ENCODE peak calls at places on chromosomes 16 and 17, in four cellular contexts. N is CD8-positive, alpha-beta memory T cell; I is uterus; M is effector memory CD4-positive, alpha-beta T cell. V is an unnamed sample. For H3K9me3, the result is how much of the 10 kb centered on the place peaks cover.

GRCh38 chr16:21158208-21159110 is at the start of gene LDAF1:
- DNase-seq in N (peak), I (peak), M (peak), V (peak)

GRCh38 chr16:77582956-77583355 is 139.4 kb upstream of the NUDT7 start:
- DNase-seq in M (no peak), N (no peak), I (no peak), V (no peak)

GRCh38 chr17:82297804-82298537 is 19.4 kb downstream of the CD7 start:
- DNase-seq in N (peak), I (peak), M (peak), V (peak)

GRCh38 chr17:42548070-42548837 is 4.5 kb upstream of the HSD17B1 start:
- DNase-seq in M (peak), N (peak), I (no peak), V (no peak)

GRCh38 chr16:49454426-49455180 is 81.0 kb downstream of the C16orf78 start:
- DNase-seq in M (no peak), I (no peak), N (no peak), V (no peak)

GRCh38 chr17:74337834-74338500 is 11.9 kb downstream of the KIF19 start:
- DNase-seq in I (no peak), M (no peak), N (no peak), V (no peak)

GRCh38 chr16:70789231-70789926 is 11.6 kb downstream of the VAC14 start:
- DNase-seq in M (no peak), N (no peak), I (peak), V (peak)

GRCh38 chr16:58882292-58882691 is 148.2 kb upstream of the GOT2 start:
- DNase-seq in I (no peak), M (no peak), N (no peak), V (no peak)

GRCh38 chr17:77127735-77128361 is 12.9 kb upstream of the SEC14L1 start:
- DNase-seq in N (peak), M (peak), I (no peak), V (peak)

GRCh38 chr17:65742433-65743312 is 181.2 kb upstream of the AXIN2 start:
- DNase-seq in M (no peak), N (no peak), I (no peak), V (no peak)

GRCh38 chr17:60744355-60744958 is 66.8 kb downstream of the BCAS3 start:
- DNase-seq in N (no peak), M (no peak), I (no peak), V (no peak)

GRCh38 chr17:8803531-8804416 is 4.6 kb upstream of the MFSD6L start:
- DNase-seq in I (no peak), N (no peak), M (no peak), V (no peak)

GRCh38 chr17:31147507-31148202 is 52.9 kb downstream of the NF1 start:
- DNase-seq in N (no peak), M (no peak), I (no peak), V (no peak)

GRCh38 chr17:34384822-34385605 is 22.0 kb upstream of the CCL1 start:
- DNase-seq in M (no peak), N (no peak), I (no peak), V (no peak)

GRCh38 chr17:15351925-15352324 is 10.5 kb upstream of the TEKT3 start:
- DNase-seq in I (peak), M (no peak), N (no peak), V (no peak)

GRCh38 chr17:14301761-14302401 is 1.0 kb downstream of the HS3ST3B1 start:
- DNase-seq in I (peak), M (peak), N (peak), V (no peak)

GRCh38 chr17:81703747-81704654 is 834 bp downstream of the MRPL12 start:
- DNase-seq in N (peak), I (no peak), M (no peak), V (no peak)

GRCh38 chr17:19677736-19678379 is 29.3 kb downstream of the ALDH3A2 start:
- DNase-seq in I (no peak), N (no peak), M (no peak), V (no peak)

GRCh38 chr16:83219285-83219684 is 588.5 kb upstream of the HSBP1 start:
- DNase-seq in N (no peak), M (no peak), I (no peak), V (no peak)

GRCh38 chr17:27413295-27413694 is 43.0 kb upstream of the KSR1 start:
- DNase-seq in I (no peak), N (no peak), M (no peak), V (no peak)

GRCh38 chr16:83826146-83826913 is 18.6 kb downstream of the HSBP1 start:
- DNase-seq in M (peak), I (peak), N (peak), V (peak)

GRCh38 chr17:74851612-74852236 is 8.0 kb downstream of the GRIN2C start:
- DNase-seq in N (no peak), I (no peak), M (no peak), V (no peak)

GRCh38 chr17:79607941-79608728 is 2.7 kb downstream of the RBFOX3 start:
- DNase-seq in M (no peak), I (peak), N (no peak), V (no peak)

GRCh38 chr17:74032222-74032621 is 171.3 kb upstream of the RPL38 start:
- DNase-seq in N (no peak), M (no peak), I (no peak), V (no peak)

GRCh38 chr16:11560701-11561439 is 25.8 kb downstream of the LITAF start:
- DNase-seq in N (peak), I (peak), M (peak), V (peak)

GRCh38 chr16:11561856-11562255 is 24.9 kb downstream of the LITAF start:
- DNase-seq in I (no peak), N (no peak), M (no peak), V (no peak)

GRCh38 chr16:11562411-11562810 is 24.3 kb downstream of the LITAF start:
- DNase-seq in M (no peak), N (no peak), I (no peak), V (no peak)

GRCh38 chr16:11562941-11563340 is 23.8 kb downstream of the LITAF start:
- DNase-seq in I (no peak), M (no peak), N (peak), V (no peak)

GRCh38 chr16:11561440-11561797 is 25.3 kb downstream of the LITAF start:
- DNase-seq in N (no peak), I (no peak), M (no peak), V (no peak)
- H3K27ac ChIP-seq in N (peak), I (peak), M (peak), V (peak)

GRCh38 chr16:77807-78443 is at the start of gene MPG:
- DNase-seq in I (peak), M (peak), N (peak), V (peak)
- H3K9me3 ChIP-seq in I (under half), M (under half), N (under half), V (under half)

GRCh38 chr16:67035364-67035763 is 6.4 kb downstream of the CBFB start:
- DNase-seq in I (no peak), M (no peak), N (no peak), V (no peak)
- H3K4me3 ChIP-seq in I (no peak), M (no peak), N (no peak), V (no peak)

GRCh38 chr16:56625943-56626654 is 518 bp downstream of the MT1E start:
- DNase-seq in M (no peak), N (no peak), I (peak), V (no peak)

GRCh38 chr16:56628486-56629035 is 3.0 kb downstream of the MT1E start:
- DNase-seq in I (no peak), M (no peak), N (no peak), V (no peak)

GRCh38 chr16:56625140-56625942 is at the start of gene MT1E:
- DNase-seq in I (peak), N (peak), M (no peak), V (peak)

GRCh38 chr16:56629531-56629930 is 2.9 kb upstream of the MT1M start:
- DNase-seq in N (no peak), I (no peak), M (no peak), V (no peak)

DNA sequence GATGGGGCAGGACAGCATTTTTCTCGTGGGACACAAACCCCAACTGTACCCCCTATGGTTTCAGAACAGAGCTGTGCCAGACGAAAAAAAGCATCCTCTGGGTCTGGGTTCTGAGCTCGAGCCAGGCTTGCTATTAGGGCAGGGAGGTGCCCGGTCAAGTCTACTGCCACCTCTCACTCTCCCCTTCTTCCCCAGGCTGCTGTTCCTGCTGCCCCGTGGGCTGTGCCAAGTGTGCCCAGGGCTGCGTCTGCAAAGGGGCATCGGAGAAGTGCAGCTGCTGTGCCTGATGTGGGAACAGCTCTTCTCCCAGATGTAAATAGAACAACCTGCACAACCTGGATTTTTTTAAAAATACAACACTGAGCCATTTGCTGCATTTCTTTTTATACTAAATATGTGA is 1.1 kb downstream of the MT1E start:
- DNase-seq in M (no peak), I (no peak), N (no peak), V (no peak)
- H3K27ac ChIP-seq in M (no peak), I (peak), N (no peak), V (peak)

DNA sequence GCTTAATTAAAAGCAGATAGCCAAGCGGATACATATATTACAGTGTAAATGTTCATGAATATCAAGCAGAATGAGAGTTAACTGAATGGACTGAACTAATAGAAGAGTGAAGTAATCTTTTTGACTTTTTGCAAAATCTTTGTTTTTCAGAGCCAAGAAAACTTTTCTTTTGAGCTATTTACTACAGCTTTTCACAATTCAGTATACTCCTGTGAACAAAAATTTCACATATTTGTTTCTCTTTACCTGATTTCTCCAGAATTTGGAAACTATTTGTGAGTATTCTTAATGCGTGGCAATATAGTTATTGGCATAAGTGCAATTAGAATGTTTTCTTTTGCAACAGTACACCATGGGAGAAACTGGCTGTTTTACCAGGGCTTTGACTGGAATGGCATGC is 9.1 kb upstream of the DUXB start:
- DNase-seq in N (no peak), I (no peak), M (no peak), V (no peak)
- H3K9me3 ChIP-seq in N (under half), I (under half), M (under half), V (under half)

DNA sequence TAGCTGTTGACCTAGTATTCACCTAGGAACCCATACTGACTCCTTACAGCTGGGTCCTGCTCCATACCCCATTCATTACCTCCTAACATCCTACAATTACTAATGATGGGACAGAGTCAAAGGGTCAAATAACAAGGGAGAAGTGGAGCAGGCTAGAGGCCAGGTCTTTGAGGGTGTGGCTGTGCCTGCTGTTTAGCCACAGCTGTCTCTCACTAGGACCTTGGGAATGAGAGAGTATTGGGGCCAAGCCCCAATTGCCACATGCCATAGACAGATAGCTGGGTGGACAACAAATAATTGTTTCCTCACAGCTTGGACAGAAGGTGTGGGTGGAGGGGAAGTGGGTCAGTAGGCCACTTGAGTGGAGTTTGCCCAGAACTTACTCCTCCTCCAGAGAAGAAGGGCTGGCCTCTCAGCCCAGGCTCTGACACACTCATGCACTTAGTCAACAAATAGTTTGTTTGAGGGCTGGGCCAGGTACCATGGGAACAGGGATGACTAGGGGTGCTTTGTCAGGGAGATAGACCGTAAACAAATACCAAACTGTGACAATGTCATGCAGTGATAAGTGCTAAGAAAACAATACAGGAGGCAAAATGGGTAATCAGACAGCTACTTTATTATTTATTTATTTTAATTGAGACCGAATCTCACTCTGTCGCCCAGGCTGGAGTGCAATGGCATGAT is 10.2 kb upstream of the CENPT start:
- DNase-seq in N (peak), I (peak), M (peak), V (peak)
- H3K4me3 ChIP-seq in N (no peak), I (no peak), M (no peak), V (no peak)

DNA sequence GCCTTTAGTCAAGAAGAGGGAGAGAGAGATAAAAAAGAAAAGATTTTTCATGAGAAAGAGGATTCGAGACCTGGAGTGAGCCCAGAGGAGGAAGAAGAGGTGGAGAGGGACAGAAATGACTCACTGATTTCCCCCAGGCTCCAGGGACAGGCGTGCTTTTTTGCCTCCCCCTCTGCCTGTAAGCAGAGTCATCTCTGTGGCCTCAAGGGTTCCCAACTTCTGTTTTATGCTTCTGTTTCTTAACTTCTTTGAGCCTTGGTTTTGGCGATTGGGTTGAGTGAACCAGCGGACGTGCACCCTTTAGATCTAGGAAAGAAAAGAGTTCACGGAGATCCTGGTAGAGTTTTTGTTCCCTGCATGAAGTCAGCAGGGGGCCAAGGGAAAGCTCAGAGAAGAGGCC is 147.9 kb upstream of the NOL11 start:
- DNase-seq in N (no peak), I (no peak), M (no peak), V (no peak)
- H3K27ac ChIP-seq in N (no peak), I (no peak), M (no peak), V (no peak)

DNA sequence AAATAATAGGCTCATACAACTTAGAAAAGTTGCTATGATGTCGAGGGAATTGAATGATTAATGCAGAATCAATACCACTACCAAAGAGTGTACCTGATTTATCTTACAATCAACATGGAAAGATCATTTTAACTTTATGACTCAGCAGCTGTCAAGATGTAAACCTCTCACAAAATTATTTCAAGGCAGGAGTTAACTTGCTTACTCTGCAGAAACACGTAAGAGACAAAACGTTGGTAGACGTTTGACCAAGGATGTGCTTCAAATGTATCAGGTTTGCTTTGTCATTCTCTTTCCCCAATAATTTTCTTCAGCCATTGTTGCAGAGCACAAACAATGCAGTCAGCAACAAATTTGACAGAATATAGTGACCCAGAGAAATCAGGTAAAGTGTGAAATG is 415.8 kb upstream of the KIF2B start:
- DNase-seq in M (no peak), N (no peak), I (no peak), V (no peak)
- H3K9me3 ChIP-seq in M (under half), N (under half), I (under half), V (under half)

DNA sequence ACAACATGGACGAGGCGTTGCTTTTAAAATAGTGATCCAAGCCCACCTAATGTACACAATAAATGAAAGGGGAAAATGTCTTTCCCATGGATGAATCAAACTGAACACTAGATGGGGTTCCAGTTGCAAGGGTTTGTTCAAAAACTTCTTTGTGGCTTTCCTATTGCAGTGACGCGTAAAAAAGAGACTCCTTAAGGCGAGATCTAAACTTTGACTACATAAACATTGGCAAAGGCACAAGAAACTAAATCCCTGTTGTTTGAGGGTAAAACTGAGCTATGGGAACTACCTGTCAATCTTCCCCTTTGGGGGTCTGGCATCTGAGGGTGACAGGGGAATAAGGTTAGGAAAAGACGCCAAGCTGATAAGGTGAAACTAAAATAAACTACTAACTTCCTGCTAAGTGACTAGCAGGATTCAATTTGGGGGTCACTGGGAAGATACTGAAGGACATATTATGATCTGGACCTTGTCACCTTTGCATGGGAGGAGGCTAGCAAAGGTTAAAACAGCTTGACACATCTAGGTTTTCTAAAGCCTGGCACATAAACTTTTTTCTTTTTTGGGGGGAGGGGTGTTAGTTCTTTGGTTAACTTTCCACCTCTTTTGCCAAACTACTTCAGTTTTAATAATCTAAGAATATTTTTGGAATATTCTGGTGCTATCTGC is 4.7 kb downstream of the SALL1 start:
- DNase-seq in N (no peak), M (no peak), I (no peak), V (no peak)
- H3K4me3 ChIP-seq in N (no peak), M (no peak), I (peak), V (no peak)

DNA sequence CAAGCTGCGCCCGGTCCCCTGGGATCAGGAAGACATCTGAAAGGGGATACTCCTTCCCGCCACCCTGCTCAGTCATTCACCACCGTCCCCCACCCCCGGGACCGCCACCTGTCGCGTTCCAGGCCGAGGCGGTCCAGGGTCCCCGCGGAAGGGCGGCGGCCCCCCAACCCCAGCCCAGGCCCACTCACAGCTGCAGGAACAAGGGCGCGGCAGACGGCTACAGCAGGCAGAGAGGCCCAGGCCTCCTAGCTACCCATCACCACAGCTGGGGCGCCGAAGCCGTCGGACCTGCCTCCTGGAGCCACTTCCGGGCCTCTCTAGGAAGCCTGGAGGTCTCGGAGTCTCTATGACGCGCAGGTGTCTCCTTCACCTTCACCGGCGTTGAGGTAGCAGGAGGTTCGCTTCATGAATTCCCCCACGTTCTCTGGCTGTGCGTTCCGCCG is at the start of gene SDR42E1:
- DNase-seq in I (peak), M (peak), N (peak), V (no peak)
- H3K27ac ChIP-seq in I (no peak), M (no peak), N (no peak), V (no peak)

V was measured in tibial nerve.